ENCODE peak calls at places on chromosomes 13 and 19, in four cellular contexts. One of them, this sample, is unnamed.

GRCh38 chr19:37933965-37934364 is 27.0 kb downstream of the SIPA1L3 start:
- DNase-seq in K562: no peak
- DNase-seq in GM12878: no peak
- DNase-seq in HepG2: peak
- DNase-seq in this sample: no peak

GRCh38 chr19:16417660-16418596 is 53.8 kb downstream of the EPS15L1 start:
- DNase-seq in K562: peak
- DNase-seq in GM12878: no peak
- DNase-seq in HepG2: peak
- DNase-seq in this sample: peak

GRCh38 chr13:31045621-31046081 is 113.2 kb downstream of the TEX26 start:
- DNase-seq in K562: peak
- DNase-seq in GM12878: peak
- DNase-seq in HepG2: peak
- DNase-seq in this sample: peak

GRCh38 chr19:55257461-55258411 is 1.1 kb downstream of the PPP6R1 start:
- DNase-seq in K562: peak
- DNase-seq in GM12878: no peak
- DNase-seq in HepG2: no peak
- DNase-seq in this sample: no peak

GRCh38 chr13:111114362-111115050 is 604 bp upstream of the ARHGEF7 start:
- DNase-seq in K562: no peak
- DNase-seq in GM12878: no peak
- DNase-seq in HepG2: no peak
- DNase-seq in this sample: no peak

GRCh38 chr19:49556412-49557398 is 23.7 kb downstream of the NOSIP start:
- DNase-seq in K562: no peak
- DNase-seq in GM12878: no peak
- DNase-seq in HepG2: no peak
- DNase-seq in this sample: no peak

GRCh38 chr19:47778954-47779351 is 450 bp downstream of the SELENOW start:
- DNase-seq in K562: no peak
- DNase-seq in GM12878: no peak
- DNase-seq in HepG2: no peak
- DNase-seq in this sample: no peak

GRCh38 chr19:29785360-29785759 is 26.4 kb upstream of the CCNE1 start:
- DNase-seq in K562: no peak
- DNase-seq in GM12878: no peak
- DNase-seq in HepG2: no peak
- DNase-seq in this sample: no peak

GRCh38 chr19:46211201-46211881 is 18.2 kb upstream of the IGFL1 start:
- DNase-seq in K562: no peak
- DNase-seq in GM12878: no peak
- DNase-seq in HepG2: no peak
- DNase-seq in this sample: no peak

GRCh38 chr19:31378404-31378803 is 29.2 kb upstream of the TSHZ3 start:
- DNase-seq in K562: peak
- DNase-seq in GM12878: no peak
- DNase-seq in HepG2: peak
- DNase-seq in this sample: no peak

GRCh38 chr19:58265100-58265499 is 13.7 kb upstream of the ZNF8 start:
- DNase-seq in K562: no peak
- DNase-seq in GM12878: no peak
- DNase-seq in HepG2: no peak
- DNase-seq in this sample: no peak

GRCh38 chr19:41353466-41354342 is at the start of gene TGFB1:
- DNase-seq in K562: peak
- DNase-seq in GM12878: peak
- DNase-seq in HepG2: peak
- DNase-seq in this sample: peak

GRCh38 chr13:103055166-103055565 is 11.1 kb downstream of the SLC10A2 start:
- DNase-seq in K562: no peak
- DNase-seq in GM12878: no peak
- DNase-seq in HepG2: no peak
- DNase-seq in this sample: no peak

GRCh38 chr13:40102854-40103253 is 447.4 kb downstream of the COG6 start:
- DNase-seq in K562: peak
- DNase-seq in GM12878: no peak
- DNase-seq in HepG2: peak
- DNase-seq in this sample: peak

GRCh38 chr13:30800107-30800506 is 64.8 kb downstream of the ALOX5AP start:
- DNase-seq in K562: no peak
- DNase-seq in GM12878: no peak
- DNase-seq in HepG2: no peak
- DNase-seq in this sample: no peak

GRCh38 chr13:100668408-100668807 is 6.2 kb downstream of the TMTC4 start:
- DNase-seq in K562: no peak
- DNase-seq in GM12878: no peak
- DNase-seq in HepG2: no peak
- DNase-seq in this sample: no peak

GRCh38 chr13:46812398-46812797 is 15.4 kb upstream of the ESD start:
- DNase-seq in K562: no peak
- DNase-seq in GM12878: no peak
- DNase-seq in HepG2: no peak
- DNase-seq in this sample: no peak

GRCh38 chr19:2532252-2533071 is 56.5 kb downstream of the GADD45B start:
- DNase-seq in K562: no peak
- DNase-seq in GM12878: no peak
- DNase-seq in HepG2: no peak
- DNase-seq in this sample: no peak

GRCh38 chr19:11138659-11139526 is 16.7 kb downstream of the SPC24 start:
- DNase-seq in K562: peak
- DNase-seq in GM12878: no peak
- DNase-seq in HepG2: peak
- DNase-seq in this sample: peak

GRCh38 chr13:102846261-102847015 is 606 bp downstream of the ERCC5 start:
- DNase-seq in K562: peak
- DNase-seq in GM12878: no peak
- DNase-seq in HepG2: peak
- DNase-seq in this sample: peak

GRCh38 chr19:6687117-6687516 is 17.2 kb upstream of the TNFSF14 start:
- DNase-seq in K562: no peak
- DNase-seq in GM12878: no peak
- DNase-seq in HepG2: no peak
- DNase-seq in this sample: no peak

GRCh38 chr19:39325778-39326680 is 5.4 kb upstream of the LRFN1 start:
- DNase-seq in K562: no peak
- DNase-seq in GM12878: no peak
- DNase-seq in HepG2: peak
- DNase-seq in this sample: peak

DNA sequence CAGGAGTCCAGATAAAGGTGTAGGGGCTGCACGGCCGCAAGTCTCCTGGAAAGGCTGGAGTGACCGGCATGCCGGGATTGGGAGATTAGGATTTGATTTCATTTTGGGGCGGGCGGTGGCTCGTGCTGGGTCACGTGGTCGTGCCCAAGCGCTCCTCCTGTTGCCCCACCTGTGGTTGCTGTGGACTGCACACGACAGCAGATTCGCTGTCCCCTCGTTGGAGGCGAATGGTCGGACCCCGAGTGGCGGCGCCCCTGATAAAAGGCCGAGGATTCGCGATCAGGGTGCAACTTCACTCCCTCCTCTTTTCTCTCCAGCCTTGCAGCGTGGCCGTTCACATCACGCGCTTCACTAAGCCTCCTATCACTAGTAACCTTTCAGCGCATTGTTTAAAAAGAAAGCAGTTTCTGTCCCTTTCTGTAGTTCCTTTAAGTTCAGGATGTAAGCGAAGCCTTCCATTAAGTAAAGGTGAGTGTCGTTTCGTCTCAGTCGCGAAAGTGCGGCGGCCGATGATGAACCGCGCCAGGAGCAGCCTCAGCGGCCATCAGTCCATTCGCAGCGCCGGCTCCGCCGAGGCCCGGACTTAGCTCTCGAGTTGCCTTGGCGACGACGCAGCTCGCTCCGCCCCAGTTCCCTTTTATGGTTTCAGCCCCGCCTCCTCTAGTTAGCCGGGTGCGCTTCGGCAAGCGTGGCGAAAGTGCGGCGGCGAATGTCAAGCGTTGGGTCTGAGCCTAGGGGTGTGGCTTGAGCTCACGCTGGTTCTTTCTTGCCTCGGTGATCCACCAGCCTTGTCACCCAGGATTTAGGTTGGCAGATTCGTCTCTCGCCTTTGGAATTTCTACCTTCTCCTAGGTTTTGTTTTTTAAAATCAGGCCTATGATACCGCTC is 1.7 kb upstream of the PPP1R37 start:
- DNase-seq in K562: peak
- DNase-seq in GM12878: peak
- DNase-seq in HepG2: no peak
- DNase-seq in this sample: peak
- TF ChIP-seq EP300 in K562: peak
- TF ChIP-seq EP300 in GM12878: no peak
- TF ChIP-seq EP300 in HepG2: no peak
- TF ChIP-seq EP300 in this sample: no peak

GRCh38 chr13:42591602-42592001 is 17.6 kb downstream of the TNFSF11 start:
- DNase-seq in K562: no peak
- DNase-seq in GM12878: no peak
- DNase-seq in HepG2: no peak
- DNase-seq in this sample: no peak
- TF ChIP-seq MAX in K562: no peak
- TF ChIP-seq MAX in GM12878: no peak
- TF ChIP-seq MAX in HepG2: no peak
- TF ChIP-seq MAX in this sample: no peak

DNA sequence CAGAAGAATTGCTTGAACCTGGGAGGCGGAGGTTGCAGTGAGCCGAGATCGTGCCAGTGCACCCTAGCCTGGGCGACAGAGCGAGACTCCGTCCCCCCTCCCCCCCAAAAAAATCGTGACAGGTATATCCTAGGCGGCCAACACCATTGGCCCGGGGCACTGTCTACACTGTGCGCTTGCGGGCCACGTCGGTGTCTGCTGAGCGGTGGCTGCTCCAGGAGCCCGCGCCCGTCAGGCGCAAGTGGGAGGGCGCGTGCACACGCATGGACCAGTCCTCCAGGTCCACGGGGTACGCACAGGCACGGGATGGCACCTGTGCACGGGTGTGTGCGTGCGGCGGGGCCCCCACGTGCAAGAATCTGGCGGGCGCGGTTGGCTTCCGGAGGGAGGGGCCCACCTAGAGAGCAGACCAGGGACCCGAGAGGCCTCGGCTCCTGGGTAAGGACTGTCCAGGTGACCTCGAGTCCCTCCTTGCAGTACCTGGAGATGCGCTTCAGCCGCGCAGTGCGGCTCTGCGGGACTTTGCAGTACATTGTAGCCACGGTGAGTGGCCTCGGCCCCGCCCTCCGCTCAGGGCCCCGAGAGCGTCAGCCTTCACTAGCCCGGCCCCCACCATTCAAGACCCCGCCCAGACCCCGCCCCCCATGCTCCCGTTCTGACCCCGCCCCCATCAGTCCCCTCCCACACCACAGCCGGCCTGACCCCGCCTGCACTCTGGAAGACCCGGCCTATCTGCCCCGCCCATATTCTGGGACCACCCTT is 2.1 kb downstream of the SLC5A5 start:
- DNase-seq in K562: peak
- DNase-seq in GM12878: no peak
- DNase-seq in HepG2: no peak
- DNase-seq in this sample: peak
- TF ChIP-seq POLR2AphosphoS2 in K562: no peak
- TF ChIP-seq POLR2AphosphoS2 in GM12878: no peak
- TF ChIP-seq POLR2AphosphoS2 in HepG2: no peak
- TF ChIP-seq POLR2AphosphoS2 in this sample: no peak

GRCh38 chr13:29484236-29484635 is 111.3 kb downstream of the SLC7A1 start:
- DNase-seq in K562: no peak
- DNase-seq in GM12878: no peak
- DNase-seq in HepG2: no peak
- DNase-seq in this sample: no peak
- TF ChIP-seq EP300 in K562: no peak
- TF ChIP-seq EP300 in GM12878: no peak
- TF ChIP-seq EP300 in HepG2: no peak
- TF ChIP-seq EP300 in this sample: no peak